ENCODE peak calls at places on chromosome 20, in seven cellular contexts. L is mesenchymal stem cell, O is H9, P is mesendoderm, N is H1, J is IMR-90, T is trophoblast cell. E is an unnamed sample.

GRCh38 chr20:44810061-44810390 is 320 bp downstream of the RIMS4 start:
- DNase-seq in L (no peak), O (no peak), P (peak; percentile 25), N (peak; percentile 54), J (no peak), T (no peak), E (no peak)

GRCh38 chr20:20085812-20086211 is 33.5 kb downstream of the CFAP61 start:
- DNase-seq in L (no peak), O (no peak), P (no peak), N (no peak), J (no peak), T (no peak), E (no peak)

GRCh38 chr20:59356662-59357061 is 56.3 kb downstream of the EDN3 start:
- DNase-seq in L (no peak), O (no peak), P (no peak), N (no peak), J (no peak), T (no peak), E (no peak)

GRCh38 chr20:48047453-48047852 is 262.2 kb upstream of the SULF2 start:
- DNase-seq in L (no peak), O (no peak), P (no peak), N (no peak), J (no peak), T (no peak), E (no peak)

GRCh38 chr20:34412453-34412852 is 49.4 kb downstream of the ITCH start:
- DNase-seq in L (no peak), O (no peak), P (no peak), N (no peak), J (no peak), T (no peak), E (no peak)

GRCh38 chr20:2123720-2124119 is 22.1 kb downstream of the STK35 start:
- DNase-seq in L (no peak), O (no peak), P (no peak), N (no peak), J (no peak), T (no peak), E (no peak)

GRCh38 chr20:49361872-49362663 is 84.2 kb upstream of the ZNFX1 start:
- DNase-seq in L (no peak), O (no peak), P (no peak), N (no peak), J (no peak), T (no peak), E (no peak)

GRCh38 chr20:9156529-9157280 is 87.8 kb downstream of the PLCB4 start:
- DNase-seq in L (peak; percentile 10), O (no peak), P (no peak), N (no peak), J (peak; percentile 76), T (no peak), E (no peak)

GRCh38 chr20:57512432-57512831 is 12.5 kb downstream of the CTCFL start:
- DNase-seq in L (no peak), O (no peak), P (no peak), N (no peak), J (no peak), T (no peak), E (no peak)
- H4K8ac ChIP-seq in L (no peak overlapping the region), O (no peak overlapping the region), P (no peak overlapping the region), N (no peak overlapping the region), J (no peak overlapping the region), T (no peak overlapping the region), E (no peak overlapping the region)

GRCh38 chr20:62158541-62158940 is 15.0 kb downstream of the SS18L1 start:
- DNase-seq in L (no peak), O (no peak), P (no peak), N (no peak), J (no peak), T (no peak), E (no peak)

GRCh38 chr20:62160253-62160652 is 16.7 kb downstream of the SS18L1 start:
- DNase-seq in L (no peak), O (no peak), P (no peak), N (no peak), J (no peak), T (no peak), E (no peak)

GRCh38 chr20:62159835-62160234 is 16.3 kb downstream of the SS18L1 start:
- DNase-seq in L (no peak), O (no peak), P (no peak), N (no peak), J (peak; percentile 49), T (no peak), E (no peak)

GRCh38 chr20:62158088-62158400 is 14.5 kb downstream of the SS18L1 start:
- DNase-seq in L (no peak), O (no peak), P (no peak), N (no peak), J (no peak), T (no peak), E (no peak)

DNA sequence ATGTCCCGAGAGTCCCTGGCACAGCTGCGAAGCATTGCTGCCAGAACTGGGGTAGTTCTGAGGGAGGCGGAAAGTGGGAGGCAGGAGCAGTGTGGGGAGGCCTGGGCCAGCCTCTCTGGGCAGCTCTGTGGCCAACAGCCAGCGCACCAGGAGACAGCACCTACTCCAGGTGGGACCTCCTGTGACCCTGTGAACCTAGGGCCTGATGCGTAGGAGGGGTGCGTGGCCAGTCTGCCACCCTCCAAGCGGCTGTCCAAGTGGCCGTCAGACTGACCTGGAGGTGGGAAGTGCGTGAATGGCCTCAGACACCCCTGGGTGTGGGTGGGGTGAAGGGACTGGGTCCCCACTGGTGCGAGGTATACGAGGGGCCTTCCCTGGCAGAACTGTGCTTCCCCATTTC is 15.5 kb downstream of the SS18L1 start:
- DNase-seq in L (no peak), O (no peak), P (no peak), N (no peak), J (no peak), T (no peak), E (no peak)
- H4K8ac ChIP-seq in L (no peak overlapping the region), O (no peak overlapping the region), P (no peak overlapping the region), N (peak overlapping the region; percentile 68), J (no peak overlapping the region), T (no peak overlapping the region), E (no peak overlapping the region)

DNA sequence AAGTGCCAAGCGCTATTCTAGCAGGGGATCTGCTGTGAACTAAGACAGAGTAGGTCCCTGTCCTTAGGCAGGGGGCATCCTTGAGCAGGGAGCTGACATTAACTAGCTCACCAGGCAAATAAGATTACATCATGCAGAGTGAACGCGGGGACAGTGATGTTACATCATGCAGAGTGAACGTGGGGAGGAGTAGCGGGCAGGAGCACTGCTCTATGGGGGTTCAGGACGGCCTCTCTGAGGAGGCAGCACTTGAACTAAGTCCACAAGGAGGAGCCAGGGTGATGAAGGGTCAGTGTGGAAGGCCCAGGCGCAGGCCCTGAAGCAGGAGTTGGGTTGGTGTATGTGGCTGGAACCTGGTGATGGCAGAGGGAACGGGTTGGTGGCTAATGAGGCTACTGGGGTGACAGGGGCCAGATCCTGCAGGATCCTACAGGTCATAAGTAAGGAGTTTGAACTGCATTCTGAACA is 38.7 kb downstream of the KAT14 start:
- DNase-seq in L (no peak), O (peak; percentile 83), P (peak; percentile 97), N (peak; percentile 51), J (no peak), T (no peak), E (no peak)
- H4K8ac ChIP-seq in L (no peak overlapping the region), O (no peak overlapping the region), P (no peak overlapping the region), N (peak overlapping the region; percentile 22), J (no peak overlapping the region), T (peak overlapping the region; percentile 26), E (no peak overlapping the region)

GRCh38 chr20:22684763-22685443 is 100.5 kb upstream of the FOXA2 start:
- DNase-seq in L (no peak), O (no peak), P (no peak), N (no peak), J (no peak), T (no peak), E (no peak)
- H4K8ac ChIP-seq in L (no peak overlapping the region), O (no peak overlapping the region), P (no peak overlapping the region), N (no peak overlapping the region), J (peak overlapping the region; percentile 3), T (no peak overlapping the region), E (no peak overlapping the region)

DNA sequence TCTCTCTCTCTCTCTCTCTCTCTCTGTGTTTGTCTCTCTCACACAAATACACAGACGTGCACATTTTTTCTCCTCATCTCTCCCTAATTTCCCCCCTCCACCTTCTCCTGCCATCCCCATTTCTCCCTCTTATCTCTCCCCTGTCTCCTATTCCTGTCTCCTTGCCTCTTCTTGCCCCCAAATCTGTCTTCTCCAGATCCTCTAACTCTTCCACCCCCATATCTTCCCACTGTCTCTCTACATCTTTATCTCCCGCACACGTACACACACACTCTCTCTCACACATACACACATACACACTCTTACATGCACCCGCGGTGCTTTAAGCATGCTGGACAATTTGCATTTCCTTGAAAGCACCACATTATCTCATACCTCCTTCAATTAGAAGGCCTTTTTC is 15.9 kb downstream of the KIZ start:
- DNase-seq in L (no peak), O (no peak), P (no peak), N (no peak), J (no peak), T (no peak), E (no peak)
- H4K8ac ChIP-seq in L (no peak overlapping the region), O (no peak overlapping the region), P (no peak overlapping the region), N (no peak overlapping the region), J (no peak overlapping the region), T (no peak overlapping the region), E (no peak overlapping the region)

GRCh38 chr20:17733781-17734304 is 34.1 kb downstream of the BANF2 start:
- DNase-seq in L (no peak), O (no peak), P (no peak), N (no peak), J (no peak), T (no peak), E (no peak)
- H4K8ac ChIP-seq in L (no peak overlapping the region), O (no peak overlapping the region), P (no peak overlapping the region), N (no peak overlapping the region), J (no peak overlapping the region), T (no peak overlapping the region), E (no peak overlapping the region)

GRCh38 chr20:33332905-33333456 is 50.0 kb downstream of the BPIFB1 start:
- DNase-seq in L (no peak), O (no peak), P (no peak), N (no peak), J (no peak), T (no peak), E (no peak)
- H4K8ac ChIP-seq in L (no peak overlapping the region), O (no peak overlapping the region), P (no peak overlapping the region), N (no peak overlapping the region), J (no peak overlapping the region), T (no peak overlapping the region), E (no peak overlapping the region)

GRCh38 chr20:63964412-63964811 is 5.3 kb downstream of the ZNF512B start:
- DNase-seq in L (no peak), O (no peak), P (no peak), N (no peak), J (no peak), T (no peak), E (no peak)
- H4K8ac ChIP-seq in L (no peak overlapping the region), O (no peak overlapping the region), P (no peak overlapping the region), N (no peak overlapping the region), J (no peak overlapping the region), T (no peak overlapping the region), E (no peak overlapping the region)

GRCh38 chr20:24002896-24003295 is 14.3 kb upstream of the GGTLC1 start:
- DNase-seq in L (no peak), O (no peak), P (no peak), N (no peak), J (no peak), T (no peak), E (no peak)
- H4K8ac ChIP-seq in L (no peak overlapping the region), O (peak overlapping the region; percentile 17), P (no peak overlapping the region), N (peak overlapping the region; percentile 43), J (no peak overlapping the region), T (no peak overlapping the region), E (peak overlapping the region; percentile 7)

E was measured in neuronal stem cell.